ENCODE peak calls at places on chromosomes 1 and 21, in five cellular contexts. E is mesothelial cell of epicardium, V is GM20000, R is PC-3, Z is pancreas. C is an unnamed sample.

GRCh38 chr21:44991538-44992483 is 52.0 kb downstream of the SLX9 start:
- DNase-seq in E (no peak), V (no peak), R (no peak), Z (no peak), C (no peak)

GRCh38 chr1:95386371-95386770 is 152.4 kb downstream of the RWDD3 start:
- DNase-seq in E (no peak), V (no peak), R (no peak), Z (no peak), C (no peak)

GRCh38 chr1:182688436-182688835 is 4.0 kb upstream of the RGS8 start:
- DNase-seq in E (no peak), V (no peak), R (no peak), Z (no peak), C (no peak)

GRCh38 chr1:94544706-94545490 is 3.3 kb upstream of the F3 start:
- DNase-seq in E (no peak), V (no peak), R (peak; percentile 74), Z (no peak), C (no peak)

GRCh38 chr1:31576201-31576669 is at the start of gene TINAGL1:
- DNase-seq in E (no peak), V (peak; percentile 46), R (peak; percentile 94), Z (peak; percentile 69), C (no peak)

GRCh38 chr1:236307437-236307836 is 25.7 kb upstream of the ERO1B start:
- DNase-seq in E (no peak), V (no peak), R (no peak), Z (no peak), C (no peak)

GRCh38 chr1:202069670-202070069 is 53.0 kb upstream of the GPR37L1 start:
- DNase-seq in E (no peak), V (no peak), R (no peak), Z (peak; percentile 33), C (no peak)

GRCh38 chr1:205028954-205029353 is 14.1 kb upstream of the CNTN2 start:
- DNase-seq in E (no peak), V (no peak), R (no peak), Z (no peak), C (no peak)

GRCh38 chr1:89670168-89670567 is 37.2 kb downstream of the LRRC8C start:
- DNase-seq in E (no peak), V (peak; percentile 65), R (no peak), Z (no peak), C (no peak)

GRCh38 chr1:27593341-27594326 is 10.3 kb downstream of the AHDC1 start:
- DNase-seq in E (no peak), V (no peak), R (no peak), Z (no peak), C (no peak)

GRCh38 chr1:63949965-63950364 is 176.1 kb downstream of the ROR1 start:
- DNase-seq in E (no peak), V (no peak), R (no peak), Z (no peak), C (no peak)

GRCh38 chr1:63943393-63943792 is 169.6 kb downstream of the ROR1 start:
- DNase-seq in E (no peak), V (no peak), R (no peak), Z (no peak), C (no peak)

GRCh38 chr1:63947904-63948303 is 174.1 kb downstream of the ROR1 start:
- DNase-seq in E (no peak), V (no peak), R (no peak), Z (no peak), C (no peak)

GRCh38 chr1:63946866-63947491 is 173.2 kb downstream of the ROR1 start:
- DNase-seq in E (no peak), V (no peak), R (peak; percentile 17), Z (peak; percentile 70), C (no peak)

DNA sequence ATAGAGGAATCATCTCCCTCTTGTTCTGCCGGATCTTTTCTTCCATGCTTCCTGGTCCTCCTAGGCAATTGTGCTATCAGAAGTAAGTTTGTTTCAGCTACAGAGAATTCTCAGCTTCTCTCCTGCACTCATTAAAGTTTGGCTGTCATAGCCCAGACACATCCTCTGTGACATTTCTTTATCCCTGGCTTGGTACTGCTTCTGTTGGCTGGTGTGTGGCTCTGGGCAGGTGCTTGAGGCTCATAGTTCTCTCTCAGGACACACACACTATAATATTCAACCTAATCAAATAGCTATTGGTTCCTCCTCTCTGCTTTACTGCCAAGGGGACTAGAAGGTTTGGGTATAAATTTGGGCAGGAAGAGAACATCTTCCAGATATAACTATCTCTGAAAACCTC is 172.1 kb downstream of the ROR1 start:
- DNase-seq in E (no peak), V (no peak), R (no peak), Z (no peak), C (no peak)
- TF ChIP-seq CTCF in E (no peak), V (no peak), R (no peak), Z (no peak), C (no peak)

DNA sequence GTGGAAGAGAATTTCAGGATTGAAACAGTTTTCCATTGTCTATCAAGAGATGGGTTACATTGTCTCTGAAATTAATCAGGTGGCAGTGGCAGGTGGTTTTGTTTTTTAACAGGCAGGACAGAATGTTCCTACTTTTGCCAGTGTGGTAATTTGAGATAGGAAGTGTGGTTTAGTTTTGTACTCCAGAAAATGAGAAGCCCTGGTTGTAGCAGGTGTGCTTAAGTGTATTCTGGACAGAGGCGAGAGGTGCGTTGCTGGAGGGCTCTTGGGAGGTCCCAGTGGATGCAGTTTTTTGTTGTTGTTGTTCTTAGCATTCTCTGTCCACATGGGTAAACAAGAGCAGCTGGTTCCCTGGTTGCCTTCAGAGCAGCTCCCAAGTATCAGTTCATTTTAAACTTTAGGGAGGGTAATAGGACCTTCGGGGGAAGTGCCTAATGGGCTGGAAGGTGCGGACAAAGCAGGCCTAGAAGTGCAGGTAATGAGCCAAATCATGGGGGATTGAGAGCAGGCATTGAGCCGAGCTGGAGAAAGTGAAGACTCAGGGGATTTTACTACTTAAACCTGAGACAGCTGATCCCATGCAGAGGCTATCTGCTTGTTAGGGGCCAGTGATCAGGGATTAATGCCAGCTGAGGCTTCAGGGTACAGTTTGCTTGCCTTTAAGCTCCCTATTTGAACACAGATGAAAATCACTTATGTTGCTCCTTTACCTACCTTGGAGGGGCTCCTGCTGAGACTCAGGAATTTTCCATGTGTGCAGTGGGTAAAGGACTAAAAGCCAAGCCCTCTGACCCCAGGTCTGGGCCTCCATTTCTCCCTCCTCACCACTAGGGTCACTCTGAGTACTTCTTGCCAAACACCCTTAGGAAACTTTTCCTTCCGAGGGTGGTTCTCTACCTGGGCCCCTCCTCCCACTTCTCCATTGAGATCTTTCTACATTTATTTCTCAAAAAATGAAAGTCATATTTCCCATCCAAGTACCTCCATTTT is 6.1 kb downstream of the PFKFB2 start:
- DNase-seq in E (no peak), V (no peak), R (no peak), Z (no peak), C (no peak)
- TF ChIP-seq CTCF in E (no peak), V (no peak), R (peak; percentile 35), Z (no peak), C (no peak)

DNA sequence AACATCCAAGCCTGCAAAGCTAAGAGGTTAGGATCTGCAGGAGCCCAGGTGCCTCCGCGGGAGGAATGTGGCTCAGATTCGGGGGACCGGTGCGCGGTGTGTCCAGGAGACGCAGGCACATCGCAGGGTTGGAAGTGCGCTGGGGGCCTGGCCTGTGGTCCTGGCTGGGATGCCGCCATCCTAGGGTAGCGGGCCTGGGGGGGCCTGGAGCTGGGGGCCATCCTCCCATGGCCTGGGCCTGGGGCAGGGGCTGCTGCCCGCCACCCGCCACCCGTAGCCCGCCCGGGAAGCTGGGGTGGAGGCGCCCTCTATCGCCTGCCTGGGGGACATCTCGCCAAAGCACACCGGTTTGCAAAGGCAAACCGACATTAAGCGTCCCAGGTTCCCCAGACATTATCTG is 170.6 kb upstream of the ARHGEF16 start:
- DNase-seq in E (no peak), V (peak; percentile 54), R (peak; percentile 20), Z (peak; percentile 72), C (peak; percentile 65)
- TF ChIP-seq CTCF in E (peak; percentile 44), V (no peak), R (peak; percentile 75), Z (peak; percentile 70), C (peak; percentile 70)

DNA sequence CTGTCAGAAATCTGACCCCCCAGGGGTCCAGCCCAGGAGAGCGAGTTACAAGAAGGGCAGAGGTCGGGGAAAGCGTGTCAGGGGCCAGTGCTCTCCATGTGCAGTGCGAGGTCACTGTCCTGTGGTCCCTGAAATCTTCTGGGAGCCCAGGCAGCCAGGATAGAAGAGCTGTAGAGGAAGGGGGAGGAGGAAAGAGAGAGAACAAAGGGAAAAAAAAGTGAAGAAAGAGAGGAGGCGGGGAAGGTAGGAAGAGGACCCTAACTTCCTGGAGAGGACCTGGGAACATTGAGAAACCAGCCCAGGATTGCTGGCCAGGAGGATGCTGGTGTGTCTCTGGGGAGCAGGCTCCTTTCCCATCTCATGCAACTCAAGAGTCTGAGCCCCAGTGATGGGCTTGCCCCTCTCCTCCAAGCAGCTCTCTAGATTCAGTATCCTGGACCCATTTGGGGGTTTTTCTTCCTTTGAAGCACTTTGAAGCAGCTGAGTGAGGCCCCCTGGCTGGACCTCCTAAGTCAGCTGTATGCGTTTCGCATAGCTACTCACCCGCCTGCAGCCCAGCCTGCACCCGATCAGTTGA is 6.8 kb upstream of the INAVA start:
- DNase-seq in E (no peak), V (no peak), R (no peak), Z (no peak), C (no peak)
- TF ChIP-seq CTCF in E (no peak), V (no peak), R (no peak), Z (no peak), C (no peak)

GRCh38 chr1:29344336-29344735 is 108.0 kb downstream of the PTPRU start:
- DNase-seq in E (no peak), V (no peak), R (no peak), Z (no peak), C (no peak)

GRCh38 chr1:29342351-29342750 is 106.0 kb downstream of the PTPRU start:
- DNase-seq in E (no peak), V (no peak), R (no peak), Z (no peak), C (peak; percentile 77)

GRCh38 chr1:29343476-29343875 is 107.2 kb downstream of the PTPRU start:
- DNase-seq in E (no peak), V (no peak), R (no peak), Z (no peak), C (no peak)

GRCh38 chr1:29341936-29342335 is 105.6 kb downstream of the PTPRU start:
- DNase-seq in E (no peak), V (no peak), R (peak; percentile 17), Z (no peak), C (no peak)

DNA sequence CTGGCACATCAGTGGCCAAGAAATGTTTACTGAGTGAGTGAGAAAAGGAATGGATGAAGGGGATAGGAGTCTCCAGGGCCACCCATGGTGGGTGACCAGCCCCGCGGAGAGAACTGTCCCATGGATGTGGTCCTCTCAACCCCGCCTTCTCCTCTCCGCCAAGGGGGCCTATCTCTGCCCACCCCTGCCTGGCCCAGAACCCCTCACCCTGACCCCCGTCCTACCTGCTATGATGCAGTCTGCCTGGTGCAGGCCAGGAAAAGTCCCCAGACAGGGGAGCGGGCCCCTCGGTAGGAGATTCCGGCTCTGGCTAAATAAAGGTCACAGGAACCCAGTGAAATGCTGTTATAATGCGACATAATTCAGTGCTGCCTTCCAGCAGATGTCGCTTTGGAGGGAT is 107.6 kb downstream of the PTPRU start:
- DNase-seq in E (no peak), V (no peak), R (no peak), Z (no peak), C (no peak)
- TF ChIP-seq CTCF in E (no peak), V (no peak), R (peak; percentile 25), Z (no peak), C (no peak)